ENCODE peak calls at places on chromosomes 11 and 22, in four cellular contexts. F is HepG2, O is WTC11, Z is K562. N is an unnamed sample.

GRCh38 chr22:11042116-11042515 is 4485.9 kb upstream of the OR11H1 start:
- DNase-seq in F (no peak), O (no peak), Z (no peak), N (no peak)

GRCh38 chr11:101582242-101583052 is 1.4 kb downstream of the TRPC6 start:
- DNase-seq in F (no peak), O (peak), Z (no peak), N (peak)

GRCh38 chr11:132683602-132684001 is 848.7 kb downstream of the OPCML start:
- DNase-seq in F (peak), O (no peak), Z (no peak), N (no peak)

GRCh38 chr11:70509476-70509875 is 111.1 kb downstream of the CTTN start:
- DNase-seq in F (no peak), O (no peak), Z (no peak), N (no peak)

GRCh38 chr22:40668611-40669390 is 10.5 kb upstream of the MCHR1 start:
- DNase-seq in F (peak), O (no peak), Z (peak), N (peak)

GRCh38 chr11:44453213-44453612 is 112.2 kb upstream of the CD82 start:
- DNase-seq in F (no peak), O (no peak), Z (no peak), N (no peak)

GRCh38 chr11:135075740-135076139 is 663.7 kb upstream of the B3GAT1 start:
- DNase-seq in F (peak), O (peak), Z (no peak), N (peak)

GRCh38 chr11:27848423-27848822 is 148.2 kb upstream of the BDNF start:
- DNase-seq in F (no peak), O (no peak), Z (no peak), N (no peak)

GRCh38 chr22:22463855-22464540 is 44.5 kb downstream of the ZNF280B start:
- DNase-seq in F (peak), O (peak), Z (peak), N (peak)

GRCh38 chr22:32574957-32575893 is 100.6 kb downstream of the FBXO7 start:
- DNase-seq in F (no peak), O (no peak), Z (no peak), N (no peak)

GRCh38 chr22:40853961-40854360 is 2.5 kb downstream of the ST13 start:
- DNase-seq in F (no peak), O (no peak), Z (peak), N (no peak)

GRCh38 chr22:23752090-23752691 is 1.3 kb upstream of the ZNF70 start:
- DNase-seq in F (no peak), O (no peak), Z (no peak), N (peak)

GRCh38 chr22:46366801-46367706 is 31.5 kb downstream of the TRMU start:
- DNase-seq in F (no peak), O (no peak), Z (no peak), N (no peak)

GRCh38 chr11:83680351-83680750 is 394.2 kb upstream of the CCDC90B start:
- DNase-seq in F (no peak), O (no peak), Z (no peak), N (no peak)

GRCh38 chr11:105224859-105225258 is 85.3 kb upstream of the CARD18 start:
- DNase-seq in F (no peak), O (no peak), Z (no peak), N (no peak)

GRCh38 chr11:88246680-88247079 is 71.4 kb upstream of the RAB38 start:
- DNase-seq in F (no peak), O (no peak), Z (no peak), N (no peak)

GRCh38 chr22:40560551-40560950 is 76.0 kb downstream of the MRTFA start:
- DNase-seq in F (no peak), O (no peak), Z (peak), N (no peak)

GRCh38 chr22:27576815-27577564 is 224.6 kb downstream of the MN1 start:
- DNase-seq in F (no peak), O (no peak), Z (no peak), N (no peak)

GRCh38 chr22:40031766-40032470 is 37.2 kb downstream of the FAM83F start:
- DNase-seq in F (no peak), O (no peak), Z (no peak), N (no peak)

GRCh38 chr11:109302591-109303334 is 119.2 kb upstream of the C11orf87 start:
- DNase-seq in F (no peak), O (no peak), Z (no peak), N (no peak)

GRCh38 chr11:120303004-120303637 is 22.0 kb upstream of the TLCD5 start:
- DNase-seq in F (peak), O (peak), Z (peak), N (peak)

GRCh38 chr11:79314906-79315689 is 125.7 kb downstream of the TENM4 start:
- DNase-seq in F (no peak), O (peak), Z (no peak), N (no peak)

GRCh38 chr11:87739766-87740165 is 435.5 kb downstream of the RAB38 start:
- DNase-seq in F (no peak), O (no peak), Z (no peak), N (no peak)

GRCh38 chr22:50315289-50316113 is 8.1 kb upstream of the PLXNB2 start:
- DNase-seq in F (no peak), O (no peak), Z (no peak), N (no peak)

GRCh38 chr11:27254744-27255446 is 108.1 kb downstream of the CCDC34 start:
- DNase-seq in F (no peak), O (no peak), Z (no peak), N (no peak)

GRCh38 chr11:26322335-26323067 is 9.4 kb upstream of the ANO3 start:
- DNase-seq in F (no peak), O (no peak), Z (no peak), N (no peak)

GRCh38 chr11:130832571-130833432 is 83.5 kb downstream of the SNX19 start:
- DNase-seq in F (no peak), O (no peak), Z (no peak), N (no peak)

GRCh38 chr11:130817608-130817944 is 98.7 kb downstream of the SNX19 start:
- DNase-seq in F (no peak), O (no peak), Z (no peak), N (no peak)

GRCh38 chr11:96143016-96143670 is 199.9 kb downstream of the MAML2 start:
- DNase-seq in F (no peak), O (no peak), Z (no peak), N (no peak)

GRCh38 chr11:79287952-79288351 is 152.9 kb downstream of the TENM4 start:
- DNase-seq in F (no peak), O (no peak), Z (no peak), N (no peak)

GRCh38 chr11:72041364-72042058 is 38.8 kb downstream of the NUMA1 start:
- DNase-seq in F (peak), O (peak), Z (peak), N (peak)

GRCh38 chr22:42933783-42934144 is 76.7 kb upstream of the ARFGAP3 start:
- DNase-seq in F (peak), O (no peak), Z (no peak), N (peak)

GRCh38 chr11:12182650-12183511 is 72.5 kb downstream of the MICAL2 start:
- DNase-seq in F (peak), O (no peak), Z (peak), N (peak)

GRCh38 chr11:65880844-65881421 is 1.3 kb downstream of the CTSW start:
- DNase-seq in F (no peak), O (no peak), Z (no peak), N (no peak)

GRCh38 chr22:21823740-21824438 is 43.6 kb downstream of the MAPK1 start:
- DNase-seq in F (no peak), O (no peak), Z (peak), N (no peak)

GRCh38 chr22:36369922-36370781 is 17.6 kb downstream of the MYH9 start:
- DNase-seq in F (peak), O (no peak), Z (peak), N (peak)
- TF ChIP-seq HMGXB4 in F (no peak), O (no peak), Z (no peak), N (no peak)

GRCh38 chr11:8717876-8718753 is 35.5 kb downstream of the RPL27A start:
- DNase-seq in F (peak), O (no peak), Z (no peak), N (peak)
- TF ChIP-seq USF2 in F (peak), O (no peak), Z (peak), N (no peak)

GRCh38 chr22:18062421-18062820 is 15.4 kb upstream of the PEX26 start:
- DNase-seq in F (no peak), O (no peak), Z (no peak), N (no peak)
- TF ChIP-seq HMGXB4 in F (no peak), O (no peak), Z (no peak), N (no peak)

DNA sequence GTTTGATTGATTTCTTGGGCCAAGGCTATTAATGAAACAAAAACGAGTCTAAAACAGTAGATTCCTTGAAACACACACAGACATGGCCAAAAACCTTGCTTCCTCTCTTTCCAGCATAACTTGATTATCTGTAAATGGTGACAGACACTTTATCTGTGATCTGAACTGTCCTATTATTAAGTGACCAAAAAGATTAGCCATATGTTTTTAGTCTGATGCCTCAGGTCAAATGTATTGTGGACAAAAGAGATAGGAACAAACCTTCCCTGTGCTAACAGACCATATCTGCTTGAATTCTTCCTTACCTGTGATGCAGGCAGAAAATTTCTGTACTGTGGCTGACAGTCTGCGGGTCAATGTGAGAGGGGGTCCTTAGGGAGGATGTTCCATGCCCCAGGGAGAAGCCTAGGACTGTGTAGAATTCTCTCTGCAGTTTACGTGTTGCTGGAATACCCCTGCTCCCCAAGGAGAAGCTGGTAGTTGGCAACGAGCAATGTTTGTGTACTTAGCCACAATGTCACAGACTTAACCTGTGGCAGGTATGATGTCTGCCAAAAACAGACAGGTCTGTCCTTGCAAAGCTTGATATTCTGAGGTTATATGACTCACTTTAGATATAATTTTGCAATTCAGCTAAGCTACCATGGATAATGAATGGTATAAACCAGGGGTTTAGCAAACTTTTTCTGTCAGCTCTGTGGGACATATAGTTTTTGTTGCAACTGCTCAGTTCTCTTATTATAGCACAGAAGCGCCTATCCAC is 31.2 kb downstream of the C11orf71 start:
- DNase-seq in F (no peak), O (no peak), Z (no peak), N (no peak)
- TF ChIP-seq USF2 in F (no peak), O (no peak), Z (no peak), N (no peak)

DNA sequence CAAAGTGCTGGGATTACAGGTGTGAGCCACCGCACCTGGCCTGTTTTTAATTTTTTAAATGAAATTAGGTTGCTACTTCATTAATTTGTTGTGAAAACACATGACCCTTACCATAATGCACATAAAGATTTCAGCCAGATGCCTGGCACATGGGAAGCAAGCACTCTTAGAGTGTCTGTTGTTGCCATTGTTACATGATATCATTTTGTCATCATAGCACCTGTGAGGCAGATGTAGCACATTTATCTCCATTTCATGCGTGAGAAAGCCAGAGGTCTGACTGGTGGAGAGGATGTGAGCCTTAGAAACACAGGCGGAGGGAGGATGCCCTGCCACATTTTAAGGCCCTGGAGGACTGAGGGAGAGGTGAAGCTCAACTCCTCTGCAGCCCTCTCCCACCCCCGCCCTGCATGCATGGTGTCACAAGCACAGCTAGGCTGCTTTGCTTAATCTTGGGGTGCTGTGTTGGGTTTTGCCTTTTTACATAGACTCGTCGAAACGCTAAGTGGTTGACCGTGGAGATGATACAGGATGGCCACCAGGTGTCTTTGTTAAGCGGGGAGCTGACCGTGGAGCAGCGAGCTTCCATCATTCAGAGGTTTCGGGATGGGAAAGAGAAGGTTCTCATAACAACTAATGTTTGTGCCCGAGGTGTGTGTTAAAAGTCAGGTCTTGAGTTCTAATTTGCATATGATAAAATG is 14.0 kb downstream of the DDX25 start:
- DNase-seq in F (no peak), O (no peak), Z (no peak), N (no peak)
- TF ChIP-seq HMGXB4 in F (no peak), O (no peak), Z (no peak), N (no peak)

GRCh38 chr11:111624602-111625001 is 22.4 kb downstream of the SIK2 start:
- DNase-seq in F (peak), O (no peak), Z (no peak), N (no peak)

GRCh38 chr11:111623527-111624030 is 21.3 kb downstream of the SIK2 start:
- DNase-seq in F (peak), O (no peak), Z (no peak), N (no peak)

GRCh38 chr11:111620518-111620917 is 18.3 kb downstream of the SIK2 start:
- DNase-seq in F (no peak), O (no peak), Z (no peak), N (no peak)
- TF ChIP-seq USF2 in F (no peak), O (no peak), Z (no peak), N (no peak)

N was measured in A549.